ENCODE peak calls at places on chromosomes 5 and 9, in six cellular contexts. J, Y, T, E, S and O are unnamed samples.

GRCh38 chr5:150208187-150209015 is 18.5 kb downstream of the SLC6A7 start:
- DNase-seq in Y (no peak), J (no peak), E (peak), S (no peak), T (no peak), O (no peak)

GRCh38 chr5:67483453-67484030 is 286.9 kb upstream of the CD180 start:
- DNase-seq in S (no peak), T (no peak), Y (no peak), J (no peak), E (no peak), O (no peak)

GRCh38 chr5:92372766-92373165 is 989.6 kb upstream of the ARRDC3 start:
- DNase-seq in E (no peak), T (no peak), S (no peak), Y (no peak), J (no peak), O (no peak)

GRCh38 chr9:130041648-130042405 is 1.2 kb downstream of the FNBP1 start:
- DNase-seq in E (no peak), T (no peak), J (no peak), S (peak), Y (no peak), O (no peak)

GRCh38 chr9:130532426-130532825 is 47.0 kb upstream of the FUBP3 start:
- DNase-seq in E (no peak), Y (no peak), T (no peak), J (no peak), S (no peak), O (no peak)

GRCh38 chr5:168883253-168883880 is 304.2 kb upstream of the PANK3 start:
- DNase-seq in E (no peak), S (no peak), J (no peak), T (no peak), Y (no peak), O (no peak)

GRCh38 chr5:143192191-143192880 is 211.2 kb downstream of the NR3C1 start:
- DNase-seq in Y (no peak), S (no peak), E (no peak), T (no peak), J (no peak), O (no peak)

GRCh38 chr5:14882658-14883580 is 11.3 kb upstream of the ANKH start:
- DNase-seq in E (no peak), S (no peak), T (no peak), Y (no peak), J (no peak), O (no peak)

GRCh38 chr9:16152276-16153065 is 599.6 kb downstream of the CCDC171 start:
- DNase-seq in J (no peak), Y (no peak), S (no peak), T (no peak), E (no peak), O (no peak)

GRCh38 chr5:178383919-178384814 is 151.6 kb upstream of the PHYKPL start:
- DNase-seq in Y (peak), T (no peak), S (no peak), E (no peak), J (no peak), O (no peak)

GRCh38 chr5:142290574-142291299 is 34.1 kb downstream of the SPRY4 start:
- DNase-seq in J (no peak), Y (no peak), E (peak), T (no peak), S (no peak), O (no peak)

GRCh38 chr5:86143837-86144236 is 473.9 kb upstream of the COX7C start:
- DNase-seq in Y (no peak), S (no peak), E (no peak), T (no peak), J (no peak), O (no peak)

GRCh38 chr5:15992918-15993317 is 186.7 kb downstream of the MARCHF11 start:
- DNase-seq in E (peak), T (no peak), Y (no peak), S (no peak), J (no peak), O (no peak)

GRCh38 chr5:102759289-102759688 is 4.2 kb downstream of the PAM start:
- DNase-seq in T (no peak), E (no peak), Y (no peak), S (no peak), J (no peak), O (no peak)

GRCh38 chr9:20640331-20641187 is 18.3 kb upstream of the MLLT3 start:
- DNase-seq in T (no peak), Y (no peak), E (no peak), S (no peak), J (peak), O (peak)

GRCh38 chr9:87684627-87685204 is 41.2 kb upstream of the CTSL start:
- DNase-seq in E (peak), Y (no peak), T (peak), J (no peak), S (no peak), O (peak)

GRCh38 chr5:125756456-125756855 is 666.8 kb upstream of the GRAMD2B start:
- DNase-seq in S (no peak), E (no peak), J (no peak), T (no peak), Y (no peak), O (no peak)

GRCh38 chr9:130835441-130836298 is 616 bp downstream of the ABL1 start:
- DNase-seq in Y (no peak), E (peak), S (no peak), J (peak), T (peak), O (peak)

GRCh38 chr9:84296146-84296843 is 44.3 kb downstream of the SLC28A3 start:
- DNase-seq in Y (no peak), S (no peak), J (peak), E (peak), T (peak), O (peak)